ENCODE peak calls at places on chromosomes 12 and 14, in five cellular contexts. U, A, I, W and C are unnamed samples.
A peak's percentile ranks its signal among the peaks of the same experiment; 100 is the strongest.

GRCh38 chr12:42281281-42281680 is 43.2 kb upstream of the YAF2 start:
- DNase-seq in U (no peak), A (no peak), I (no peak), W (no peak), C (no peak)

GRCh38 chr12:9740109-9740750 is 7.3 kb upstream of the CLECL1 start:
- DNase-seq in U (peak; percentile 24), A (no peak), I (no peak), W (no peak), C (no peak)

GRCh38 chr14:47872588-47872987 is 197.2 kb upstream of the MDGA2 start:
- DNase-seq in U (no peak), A (no peak), I (no peak), W (no peak), C (no peak)

GRCh38 chr12:53423597-53423996 is at the start of gene AMHR2:
- DNase-seq in U (no peak), A (peak; percentile 13), I (no peak), W (no peak), C (no peak)

GRCh38 chr14:101853455-101854018 is 92.0 kb downstream of the PPP2R5C start:
- DNase-seq in U (no peak), A (no peak), I (no peak), W (no peak), C (no peak)

GRCh38 chr14:100619382-100620305 is 32.4 kb upstream of the BEGAIN start:
- DNase-seq in U (peak; percentile 4), A (no peak), I (no peak), W (peak; percentile 56), C (no peak)

GRCh38 chr12:10783252-10783651 is 19.2 kb downstream of the TAS2R7 start:
- DNase-seq in U (no peak), A (no peak), I (no peak), W (no peak), C (no peak)

GRCh38 chr14:104795781-104796681 is 483 bp upstream of the AKT1 start:
- DNase-seq in U (peak; percentile 68), A (no peak), I (no peak), W (no peak), C (no peak)

GRCh38 chr12:45349911-45350310 is 134.0 kb downstream of the ANO6 start:
- DNase-seq in U (no peak), A (no peak), I (peak; percentile 46), W (no peak), C (no peak)

GRCh38 chr14:31886161-31886835 is 190.8 kb upstream of the ARHGAP5 start:
- DNase-seq in U (no peak), A (no peak), I (no peak), W (no peak), C (no peak)

GRCh38 chr14:103169954-103170353 is 46.7 kb downstream of the TNFAIP2 start:
- DNase-seq in U (no peak), A (no peak), I (no peak), W (no peak), C (no peak)

GRCh38 chr12:54658306-54659264 is 10.4 kb upstream of the DCD start:
- DNase-seq in U (peak; percentile 15), A (no peak), I (peak; percentile 6), W (no peak), C (no peak)

GRCh38 chr12:64389154-64389553 is 1.4 kb downstream of the C12orf56 start:
- DNase-seq in U (no peak), A (no peak), I (no peak), W (no peak), C (no peak)

GRCh38 chr14:71244341-71244740 is 337.1 kb downstream of the PCNX1 start:
- DNase-seq in U (no peak), A (no peak), I (peak; percentile 55), W (no peak), C (no peak)

GRCh38 chr12:71981149-71981548 is 42.5 kb downstream of the TPH2 start:
- DNase-seq in U (no peak), A (no peak), I (peak; percentile 6), W (no peak), C (no peak)

GRCh38 chr12:68483592-68484373 is 126.9 kb upstream of the RAP1B start:
- DNase-seq in U (no peak), A (no peak), I (peak; percentile 67), W (no peak), C (no peak)

GRCh38 chr12:45674583-45674982 is 54.9 kb upstream of the ARID2 start:
- DNase-seq in U (no peak), A (peak; percentile 79), I (peak; percentile 94), W (no peak), C (no peak)

GRCh38 chr14:95493503-95493902 is 22.9 kb downstream of the SYNE3 start:
- DNase-seq in U (no peak), A (no peak), I (no peak), W (no peak), C (no peak)

GRCh38 chr12:402127-402456 is 648 bp downstream of the CCDC77 start:
- DNase-seq in U (no peak), A (no peak), I (peak; percentile 41), W (no peak), C (no peak)

GRCh38 chr14:89249296-89249565 is 167.8 kb downstream of the FOXN3 start:
- DNase-seq in U (no peak), A (no peak), I (peak; percentile 18), W (no peak), C (no peak)

GRCh38 chr12:47277972-47278448 is 198.3 kb upstream of the AMIGO2 start:
- DNase-seq in U (no peak), A (no peak), I (peak; percentile 96), W (no peak), C (no peak)

GRCh38 chr14:51816031-51816430 is 44.4 kb upstream of the GNG2 start:
- DNase-seq in U (no peak), A (no peak), I (no peak), W (no peak), C (no peak)

GRCh38 chr12:94074216-94074969 is 74.0 kb upstream of the PLXNC1 start:
- DNase-seq in U (no peak), A (peak; percentile 40), I (no peak), W (no peak), C (no peak)

GRCh38 chr12:120397827-120398563 is 29.0 kb upstream of the MSI1 start:
- DNase-seq in U (no peak), A (no peak), I (no peak), W (no peak), C (no peak)

GRCh38 chr12:49293056-49293956 is 1.6 kb upstream of the PRPH start:
- DNase-seq in U (no peak), A (no peak), I (no peak), W (peak; percentile 88), C (no peak)

GRCh38 chr14:105897725-105898113 is 371.3 kb downstream of the TMEM121 start:
- DNase-seq in U (no peak), A (no peak), I (no peak), W (no peak), C (no peak)

GRCh38 chr12:58608711-58609110 is 311.6 kb downstream of the LRIG3 start:
- DNase-seq in U (no peak), A (no peak), I (peak; percentile 24), W (no peak), C (no peak)

GRCh38 chr14:52002542-52002941 is 13.2 kb downstream of the RTRAF start:
- DNase-seq in U (no peak), A (no peak), I (no peak), W (no peak), C (no peak)

GRCh38 chr12:127559349-127560040 is 707.5 kb upstream of the TMEM132C start:
- DNase-seq in U (peak; percentile 22), A (peak; percentile 34), I (peak; percentile 94), W (no peak), C (no peak)

GRCh38 chr14:101821528-101821927 is 60.0 kb downstream of the PPP2R5C start:
- DNase-seq in U (no peak), A (no peak), I (no peak), W (no peak), C (no peak)

GRCh38 chr14:103984196-103984595 is 41.9 kb upstream of the RD3L start:
- DNase-seq in U (no peak), A (no peak), I (no peak), W (no peak), C (no peak)

GRCh38 chr14:61150851-61151250 is 130.3 kb downstream of the TMEM30B start:
- DNase-seq in U (no peak), A (no peak), I (peak; percentile 42), W (no peak), C (no peak)

GRCh38 chr14:21917699-21918436 is 244.2 kb upstream of the OR4E1 start:
- DNase-seq in U (peak; percentile 28), A (no peak), I (peak; percentile 41), W (no peak), C (no peak)

GRCh38 chr14:61470261-61470953 is 149.0 kb downstream of the PRKCH start:
- DNase-seq in U (no peak), A (no peak), I (peak; percentile 98), W (no peak), C (no peak)

GRCh38 chr14:104689620-104690265 is 325 bp downstream of the INF2 start:
- DNase-seq in U (peak; percentile 34), A (no peak), I (no peak), W (no peak), C (no peak)

GRCh38 chr12:121300083-121300819 is 3.7 kb upstream of the CAMKK2 start:
- DNase-seq in U (no peak), A (no peak), I (no peak), W (peak; percentile 32), C (no peak)

GRCh38 chr14:55366271-55366670 is 45.4 kb downstream of the ATG14 start:
- DNase-seq in U (no peak), A (no peak), I (peak; percentile 85), W (no peak), C (no peak)

GRCh38 chr12:39426636-39427245 is 16.2 kb downstream of the KIF21A start:
- DNase-seq in U (no peak), A (no peak), I (no peak), W (no peak), C (no peak)

GRCh38 chr12:50841654-50842531 is 833 bp upstream of the TMPRSS12 start:
- DNase-seq in U (no peak), A (no peak), I (no peak), W (no peak), C (no peak)

GRCh38 chr12:50845021-50845647 is 2.4 kb downstream of the TMPRSS12 start:
- DNase-seq in U (no peak), A (no peak), I (peak; percentile 33), W (no peak), C (no peak)

GRCh38 chr12:50839032-50839431 is 3.7 kb upstream of the TMPRSS12 start:
- DNase-seq in U (no peak), A (no peak), I (no peak), W (no peak), C (no peak)

GRCh38 chr12:50840809-50841487 is 1.8 kb upstream of the TMPRSS12 start:
- DNase-seq in U (no peak), A (no peak), I (no peak), W (no peak), C (no peak)

GRCh38 chr12:50842637-50843493 is at the start of gene TMPRSS12:
- DNase-seq in U (no peak), A (peak; percentile 58), I (no peak), W (no peak), C (no peak)
- TF ChIP-seq CTCF in U (no peak), A (no peak), I (no peak), W (no peak), C (no peak)

GRCh38 chr14:32913725-32914124 is 25.0 kb upstream of the NPAS3 start:
- DNase-seq in U (no peak), A (no peak), I (no peak), W (no peak), C (no peak)
- TF ChIP-seq CTCF in U (no peak), A (no peak), I (no peak), W (no peak), C (peak; percentile 71)

GRCh38 chr12:6753772-6754356 is 923 bp upstream of the MLF2 start:
- DNase-seq in U (no peak), A (no peak), I (no peak), W (no peak), C (no peak)
- TF ChIP-seq CTCF in U (peak; percentile 4), A (peak; percentile 0), I (peak; percentile 99), W (no peak), C (no peak)

GRCh38 chr12:111687255-111687654 is 1.4 kb downstream of the ACAD10 start:
- DNase-seq in U (no peak), A (no peak), I (no peak), W (no peak), C (no peak)
- TF ChIP-seq CTCF in U (no peak), A (no peak), I (peak; percentile 7), W (no peak), C (no peak)